ENCODE peak calls at places on chromosomes 16 and 17, in five cellular contexts. I, P, H, U and S are unnamed samples.

GRCh38 chr16:75433732-75434413 is 570 bp upstream of the CFDP1 start:
- DNase-seq in H (peak; percentile 46), U (peak; percentile 60), P (peak; percentile 58), I (peak; percentile 88), S (peak; percentile 56)

GRCh38 chr17:42850964-42851363 is at the start of gene AOC3:
- DNase-seq in U (no peak), H (no peak), I (no peak), P (no peak), S (no peak)

GRCh38 chr17:81386646-81387234 is 8.5 kb upstream of the BAHCC1 start:
- DNase-seq in I (peak; percentile 84), U (no peak), P (no peak), H (no peak), S (no peak)

GRCh38 chr16:48881272-48881671 is 271.3 kb upstream of the N4BP1 start:
- DNase-seq in I (no peak), H (no peak), U (no peak), P (no peak), S (no peak)

GRCh38 chr17:61422869-61423268 is 23.2 kb downstream of the TBX2 start:
- DNase-seq in H (no peak), P (no peak), I (no peak), U (no peak), S (no peak)

GRCh38 chr16:10920726-10921427 is 21.4 kb downstream of the DEXI start:
- DNase-seq in P (no peak), I (no peak), U (no peak), H (no peak), S (no peak)

GRCh38 chr17:50903604-50904521 is 37.7 kb upstream of the TOB1 start:
- DNase-seq in U (no peak), H (no peak), P (no peak), I (no peak), S (no peak)

GRCh38 chr17:41642252-41643156 is 18.1 kb upstream of the KRT17 start:
- DNase-seq in H (no peak), P (no peak), U (no peak), I (no peak), S (no peak)